ENCODE peak calls at places on chromosomes 16 and 17, in ten cellular contexts. One of them, this sample, is unnamed. For H3K36me3, the result is how much of the 10 kb centered on the place peaks cover.

GRCh38 chr17:78237403-78238012 is 6.1 kb downstream of the TMEM235 start:
- DNase-seq in body of pancreas: no peak
- DNase-seq in H7: no peak
- DNase-seq in gastrocnemius medialis: no peak
- DNase-seq in hepatocyte: peak
- DNase-seq in Karpas-422: no peak
- DNase-seq in Peyer's patch: no peak
- DNase-seq in psoas muscle: no peak
- DNase-seq in heart left ventricle: no peak
- DNase-seq in endodermal cell: peak
- DNase-seq in this sample: no peak

GRCh38 chr16:14362774-14363371 is 267.2 kb downstream of the PARN start:
- DNase-seq in body of pancreas: no peak
- DNase-seq in H7: no peak
- DNase-seq in gastrocnemius medialis: peak
- DNase-seq in hepatocyte: no peak
- DNase-seq in Karpas-422: no peak
- DNase-seq in Peyer's patch: no peak
- DNase-seq in psoas muscle: no peak
- DNase-seq in heart left ventricle: no peak
- DNase-seq in endodermal cell: no peak
- DNase-seq in this sample: no peak

GRCh38 chr17:8488931-8489330 is 53.2 kb downstream of the NDEL1 start:
- DNase-seq in body of pancreas: no peak
- DNase-seq in H7: peak
- DNase-seq in gastrocnemius medialis: no peak
- DNase-seq in hepatocyte: peak
- DNase-seq in Karpas-422: no peak
- DNase-seq in Peyer's patch: no peak
- DNase-seq in psoas muscle: peak
- DNase-seq in heart left ventricle: peak
- DNase-seq in endodermal cell: no peak
- DNase-seq in this sample: no peak

GRCh38 chr17:79479876-79480275 is 131.0 kb downstream of the RBFOX3 start:
- DNase-seq in body of pancreas: no peak
- DNase-seq in H7: no peak
- DNase-seq in gastrocnemius medialis: no peak
- DNase-seq in hepatocyte: no peak
- DNase-seq in Karpas-422: no peak
- DNase-seq in Peyer's patch: no peak
- DNase-seq in psoas muscle: no peak
- DNase-seq in heart left ventricle: no peak
- DNase-seq in endodermal cell: no peak
- DNase-seq in this sample: no peak

GRCh38 chr16:72467157-72467759 is 295.3 kb upstream of the PMFBP1 start:
- DNase-seq in body of pancreas: no peak
- DNase-seq in H7: peak
- DNase-seq in gastrocnemius medialis: no peak
- DNase-seq in hepatocyte: peak
- DNase-seq in Karpas-422: peak
- DNase-seq in Peyer's patch: no peak
- DNase-seq in psoas muscle: no peak
- DNase-seq in heart left ventricle: no peak
- DNase-seq in endodermal cell: peak
- DNase-seq in this sample: peak

GRCh38 chr17:12547829-12548228 is 117.9 kb upstream of the MYOCD start:
- DNase-seq in body of pancreas: no peak
- DNase-seq in H7: no peak
- DNase-seq in gastrocnemius medialis: no peak
- DNase-seq in hepatocyte: no peak
- DNase-seq in Karpas-422: no peak
- DNase-seq in Peyer's patch: no peak
- DNase-seq in psoas muscle: no peak
- DNase-seq in heart left ventricle: no peak
- DNase-seq in endodermal cell: no peak
- DNase-seq in this sample: no peak

GRCh38 chr17:48100591-48101011 is 677 bp downstream of the CBX1 start:
- DNase-seq in body of pancreas: peak
- DNase-seq in H7: peak
- DNase-seq in gastrocnemius medialis: no peak
- DNase-seq in hepatocyte: peak
- DNase-seq in Karpas-422: no peak
- DNase-seq in Peyer's patch: no peak
- DNase-seq in psoas muscle: no peak
- DNase-seq in heart left ventricle: peak
- DNase-seq in endodermal cell: peak
- DNase-seq in this sample: peak

GRCh38 chr16:90031931-90032663 is 12.8 kb upstream of the DBNDD1 start:
- DNase-seq in body of pancreas: no peak
- DNase-seq in H7: no peak
- DNase-seq in gastrocnemius medialis: no peak
- DNase-seq in hepatocyte: no peak
- DNase-seq in Karpas-422: no peak
- DNase-seq in Peyer's patch: no peak
- DNase-seq in psoas muscle: no peak
- DNase-seq in heart left ventricle: no peak
- DNase-seq in endodermal cell: no peak
- DNase-seq in this sample: no peak

GRCh38 chr17:40862985-40863733 is 3.9 kb downstream of the KRT12 start:
- DNase-seq in body of pancreas: no peak
- DNase-seq in H7: peak
- DNase-seq in gastrocnemius medialis: no peak
- DNase-seq in hepatocyte: no peak
- DNase-seq in Karpas-422: no peak
- DNase-seq in Peyer's patch: no peak
- DNase-seq in psoas muscle: no peak
- DNase-seq in heart left ventricle: no peak
- DNase-seq in endodermal cell: peak
- DNase-seq in this sample: no peak

GRCh38 chr16:27967169-27967568 is 96.3 kb downstream of the GSG1L start:
- DNase-seq in body of pancreas: no peak
- DNase-seq in H7: no peak
- DNase-seq in gastrocnemius medialis: no peak
- DNase-seq in hepatocyte: no peak
- DNase-seq in Karpas-422: no peak
- DNase-seq in Peyer's patch: no peak
- DNase-seq in psoas muscle: no peak
- DNase-seq in heart left ventricle: no peak
- DNase-seq in endodermal cell: no peak
- DNase-seq in this sample: no peak

GRCh38 chr17:34051046-34051445 is 204.0 kb upstream of the CCL2 start:
- DNase-seq in body of pancreas: no peak
- DNase-seq in H7: no peak
- DNase-seq in gastrocnemius medialis: no peak
- DNase-seq in hepatocyte: no peak
- DNase-seq in Karpas-422: no peak
- DNase-seq in Peyer's patch: no peak
- DNase-seq in psoas muscle: no peak
- DNase-seq in heart left ventricle: no peak
- DNase-seq in endodermal cell: no peak
- DNase-seq in this sample: no peak

GRCh38 chr17:73427198-73427597 is 115.4 kb upstream of the CDC42EP4 start:
- DNase-seq in body of pancreas: no peak
- DNase-seq in H7: no peak
- DNase-seq in gastrocnemius medialis: no peak
- DNase-seq in hepatocyte: no peak
- DNase-seq in Karpas-422: no peak
- DNase-seq in Peyer's patch: no peak
- DNase-seq in psoas muscle: no peak
- DNase-seq in heart left ventricle: no peak
- DNase-seq in endodermal cell: no peak
- DNase-seq in this sample: no peak

GRCh38 chr16:27346818-27347217 is 33.0 kb downstream of the IL4R start:
- DNase-seq in body of pancreas: no peak
- DNase-seq in H7: no peak
- DNase-seq in gastrocnemius medialis: no peak
- DNase-seq in hepatocyte: no peak
- DNase-seq in Karpas-422: no peak
- DNase-seq in Peyer's patch: no peak
- DNase-seq in psoas muscle: no peak
- DNase-seq in heart left ventricle: no peak
- DNase-seq in endodermal cell: no peak
- DNase-seq in this sample: no peak

DNA sequence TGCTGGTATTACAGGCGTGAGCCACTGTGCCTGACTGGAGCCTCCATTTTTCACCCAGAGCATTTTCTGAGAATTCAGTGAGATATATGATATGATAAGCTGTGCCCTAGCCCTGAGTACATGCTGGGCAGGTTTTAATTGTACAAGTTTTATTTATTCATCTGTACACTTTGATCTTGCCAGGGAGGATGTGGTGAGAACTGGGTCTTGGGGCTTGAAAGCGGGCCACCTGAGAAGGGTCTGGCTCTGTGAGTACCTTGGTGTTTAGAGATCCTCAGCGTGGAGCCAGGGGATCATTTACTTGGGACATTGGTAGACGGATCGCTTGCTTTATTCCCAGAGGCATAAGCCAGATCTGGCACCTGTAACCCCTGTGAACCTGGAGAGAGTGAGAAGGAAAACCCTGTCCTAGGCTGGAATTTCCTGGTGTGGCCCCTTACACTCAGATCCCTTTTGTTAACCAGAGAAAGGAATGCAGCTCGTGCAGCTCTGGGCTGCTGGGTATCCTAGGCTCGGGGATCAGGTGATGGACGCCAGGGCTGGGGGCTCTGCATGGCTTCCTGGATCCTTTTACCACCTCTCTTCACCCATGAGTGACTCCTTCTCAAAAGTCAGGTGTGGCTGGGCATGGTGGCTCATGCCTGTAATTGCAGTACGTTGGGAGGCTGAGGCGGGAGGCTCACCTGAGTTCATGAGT is 91.9 kb downstream of the ABCC1 start:
- DNase-seq in body of pancreas: no peak
- DNase-seq in H7: peak
- DNase-seq in gastrocnemius medialis: peak
- DNase-seq in hepatocyte: no peak
- DNase-seq in Karpas-422: no peak
- DNase-seq in Peyer's patch: no peak
- DNase-seq in psoas muscle: no peak
- DNase-seq in heart left ventricle: no peak
- DNase-seq in endodermal cell: peak
- DNase-seq in this sample: peak
- H3K36me3 ChIP-seq in body of pancreas: under half
- H3K36me3 ChIP-seq in H7: under half
- H3K36me3 ChIP-seq in gastrocnemius medialis: under half
- H3K36me3 ChIP-seq in hepatocyte: under half
- H3K36me3 ChIP-seq in Karpas-422: under half
- H3K36me3 ChIP-seq in Peyer's patch: under half
- H3K36me3 ChIP-seq in psoas muscle: half or more
- H3K36me3 ChIP-seq in heart left ventricle: under half
- H3K36me3 ChIP-seq in endodermal cell: under half
- H3K36me3 ChIP-seq in this sample: under half

DNA sequence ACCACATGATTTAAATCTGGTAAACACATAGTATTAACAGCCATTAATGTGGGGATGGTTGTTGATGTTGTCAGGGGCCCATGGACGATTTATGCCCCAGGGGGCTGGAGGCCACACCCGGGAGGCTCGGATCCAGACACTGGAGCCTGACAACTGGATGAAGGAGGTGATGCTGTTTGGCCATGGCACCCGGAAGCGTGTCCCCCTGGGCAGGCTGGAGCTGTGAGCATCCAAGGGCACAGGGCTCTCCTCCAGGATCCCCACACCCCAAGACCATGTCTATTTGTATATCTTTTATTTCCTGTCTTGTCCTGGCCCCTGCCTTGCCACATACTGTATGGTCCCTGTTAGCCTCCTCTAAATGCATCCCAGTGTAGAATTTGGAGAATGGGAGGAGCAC is 4.6 kb downstream of the RSAD1 start:
- DNase-seq in body of pancreas: no peak
- DNase-seq in H7: no peak
- DNase-seq in gastrocnemius medialis: no peak
- DNase-seq in hepatocyte: no peak
- DNase-seq in Karpas-422: no peak
- DNase-seq in Peyer's patch: peak
- DNase-seq in psoas muscle: peak
- DNase-seq in heart left ventricle: no peak
- DNase-seq in endodermal cell: no peak
- DNase-seq in this sample: no peak
- H3K36me3 ChIP-seq in body of pancreas: under half
- H3K36me3 ChIP-seq in H7: under half
- H3K36me3 ChIP-seq in gastrocnemius medialis: under half
- H3K36me3 ChIP-seq in hepatocyte: under half
- H3K36me3 ChIP-seq in Karpas-422: under half
- H3K36me3 ChIP-seq in Peyer's patch: under half
- H3K36me3 ChIP-seq in psoas muscle: half or more
- H3K36me3 ChIP-seq in heart left ventricle: under half
- H3K36me3 ChIP-seq in endodermal cell: under half
- H3K36me3 ChIP-seq in this sample: under half

GRCh38 chr16:2260250-2260649 is 7.7 kb downstream of the RNPS1 start:
- DNase-seq in body of pancreas: no peak
- DNase-seq in H7: no peak
- DNase-seq in gastrocnemius medialis: no peak
- DNase-seq in hepatocyte: no peak
- DNase-seq in Karpas-422: no peak
- DNase-seq in Peyer's patch: no peak
- DNase-seq in psoas muscle: no peak
- DNase-seq in heart left ventricle: no peak
- DNase-seq in endodermal cell: no peak
- DNase-seq in this sample: no peak
- H3K36me3 ChIP-seq in body of pancreas: under half
- H3K36me3 ChIP-seq in H7: half or more
- H3K36me3 ChIP-seq in gastrocnemius medialis: half or more
- H3K36me3 ChIP-seq in hepatocyte: under half
- H3K36me3 ChIP-seq in Karpas-422: half or more
- H3K36me3 ChIP-seq in Peyer's patch: under half
- H3K36me3 ChIP-seq in psoas muscle: half or more
- H3K36me3 ChIP-seq in heart left ventricle: under half
- H3K36me3 ChIP-seq in endodermal cell: half or more
- H3K36me3 ChIP-seq in this sample: under half

GRCh38 chr17:55424893-55425540 is 3.4 kb upstream of the MMD start:
- DNase-seq in body of pancreas: no peak
- DNase-seq in H7: no peak
- DNase-seq in gastrocnemius medialis: no peak
- DNase-seq in hepatocyte: no peak
- DNase-seq in Karpas-422: peak
- DNase-seq in Peyer's patch: no peak
- DNase-seq in psoas muscle: no peak
- DNase-seq in heart left ventricle: no peak
- DNase-seq in endodermal cell: no peak
- DNase-seq in this sample: no peak

GRCh38 chr17:55420776-55421178 is 858 bp downstream of the MMD start:
- DNase-seq in body of pancreas: peak
- DNase-seq in H7: peak
- DNase-seq in gastrocnemius medialis: no peak
- DNase-seq in hepatocyte: peak
- DNase-seq in Karpas-422: peak
- DNase-seq in Peyer's patch: peak
- DNase-seq in psoas muscle: peak
- DNase-seq in heart left ventricle: peak
- DNase-seq in endodermal cell: peak
- DNase-seq in this sample: peak

GRCh38 chr17:55421179-55421934 is at the start of gene MMD:
- DNase-seq in body of pancreas: no peak
- DNase-seq in H7: peak
- DNase-seq in gastrocnemius medialis: no peak
- DNase-seq in hepatocyte: peak
- DNase-seq in Karpas-422: peak
- DNase-seq in Peyer's patch: peak
- DNase-seq in psoas muscle: peak
- DNase-seq in heart left ventricle: peak
- DNase-seq in endodermal cell: no peak
- DNase-seq in this sample: peak

GRCh38 chr17:55420067-55420775 is 1.4 kb downstream of the MMD start:
- DNase-seq in body of pancreas: no peak
- DNase-seq in H7: no peak
- DNase-seq in gastrocnemius medialis: no peak
- DNase-seq in hepatocyte: no peak
- DNase-seq in Karpas-422: peak
- DNase-seq in Peyer's patch: no peak
- DNase-seq in psoas muscle: no peak
- DNase-seq in heart left ventricle: peak
- DNase-seq in endodermal cell: no peak
- DNase-seq in this sample: peak

GRCh38 chr17:55423535-55423934 is 1.9 kb upstream of the MMD start:
- DNase-seq in body of pancreas: no peak
- DNase-seq in H7: no peak
- DNase-seq in gastrocnemius medialis: no peak
- DNase-seq in hepatocyte: no peak
- DNase-seq in Karpas-422: no peak
- DNase-seq in Peyer's patch: no peak
- DNase-seq in psoas muscle: no peak
- DNase-seq in heart left ventricle: no peak
- DNase-seq in endodermal cell: no peak
- DNase-seq in this sample: no peak
- H3K36me3 ChIP-seq in body of pancreas: under half
- H3K36me3 ChIP-seq in H7: under half
- H3K36me3 ChIP-seq in gastrocnemius medialis: under half
- H3K36me3 ChIP-seq in hepatocyte: under half
- H3K36me3 ChIP-seq in Karpas-422: under half
- H3K36me3 ChIP-seq in Peyer's patch: under half
- H3K36me3 ChIP-seq in psoas muscle: under half
- H3K36me3 ChIP-seq in heart left ventricle: under half
- H3K36me3 ChIP-seq in endodermal cell: under half
- H3K36me3 ChIP-seq in this sample: under half